ENCODE peak calls at places on chromosomes 3 and 15, in nine cellular contexts. V is IMR-90, X is fibroblast of lung, W is lower leg skin, P is AG09309, C is fibroblast of pulmonary artery, T is mucosa of descending colon, S is testis, K is fibroblast of villous mesenchyme. F is an unnamed sample.

GRCh38 chr3:158539414-158540014 is 31.5 kb upstream of the MLF1 start:
- DNase-seq in V (peak), X (peak), W (no peak), P (no peak), C (peak), T (no peak), S (peak), K (peak), F (peak)

GRCh38 chr15:65286069-65286703 is 497 bp downstream of the PARP16 start:
- DNase-seq in V (no peak), X (peak), W (no peak), P (no peak), C (peak), T (peak), S (peak), K (peak), F (no peak)

GRCh38 chr3:122681294-122682015 is 816 bp downstream of the PARP14 start:
- DNase-seq in V (no peak), X (peak), W (no peak), P (no peak), C (peak), T (peak), S (no peak), K (peak), F (no peak)

GRCh38 chr3:139797724-139798343 is 120.1 kb upstream of the NMNAT3 start:
- DNase-seq in V (peak), X (peak), W (no peak), P (no peak), C (peak), T (peak), S (peak), K (peak), F (peak)

GRCh38 chr15:41561777-41562145 is 2.7 kb downstream of the TYRO3 start:
- DNase-seq in V (peak), X (peak), W (no peak), P (no peak), C (peak), T (peak), S (peak), K (peak), F (peak)

GRCh38 chr15:89912145-89912673 is 543 bp downstream of the ARPIN start:
- DNase-seq in V (no peak), X (peak), W (peak), P (no peak), C (peak), T (peak), S (peak), K (peak), F (peak)

GRCh38 chr15:91049378-91050127 is 27.2 kb upstream of the VPS33B start:
- DNase-seq in V (peak), X (peak), W (no peak), P (peak), C (peak), T (peak), S (peak), K (peak), F (peak)

GRCh38 chr3:5214352-5214751 is 26.8 kb downstream of the EDEM1 start:
- DNase-seq in V (no peak), X (no peak), W (no peak), P (no peak), C (no peak), T (no peak), S (no peak), K (no peak), F (no peak)

GRCh38 chr15:68930268-68931022 is at the start of gene SPESP1:
- DNase-seq in V (peak), X (peak), W (peak), P (no peak), C (peak), T (peak), S (peak), K (peak), F (peak)

GRCh38 chr15:78739206-78739605 is 72.1 kb downstream of the ADAMTS7 start:
- DNase-seq in V (no peak), X (no peak), W (peak), P (no peak), C (no peak), T (no peak), S (no peak), K (no peak), F (no peak)

GRCh38 chr15:65204931-65205655 is 6.2 kb downstream of the CILP start:
- DNase-seq in V (no peak), X (no peak), W (no peak), P (no peak), C (no peak), T (no peak), S (no peak), K (no peak), F (no peak)

GRCh38 chr3:129892857-129893615 is 475 bp downstream of the TMCC1 start:
- DNase-seq in V (no peak), X (peak), W (peak), P (no peak), C (peak), T (peak), S (peak), K (no peak), F (no peak)

GRCh38 chr3:196554205-196554604 is 14.1 kb downstream of the WDR53 start:
- DNase-seq in V (no peak), X (no peak), W (no peak), P (no peak), C (no peak), T (no peak), S (no peak), K (no peak), F (no peak)

GRCh38 chr15:94749848-94750617 is 518.7 kb downstream of the MCTP2 start:
- DNase-seq in V (no peak), X (peak), W (no peak), P (no peak), C (no peak), T (no peak), S (peak), K (peak), F (peak)

GRCh38 chr3:124079912-124080276 is 88.0 kb upstream of the ROPN1 start:
- DNase-seq in V (no peak), X (peak), W (no peak), P (no peak), C (no peak), T (no peak), S (no peak), K (no peak), F (no peak)

GRCh38 chr3:124076231-124076630 is 84.3 kb upstream of the ROPN1 start:
- DNase-seq in V (no peak), X (no peak), W (no peak), P (no peak), C (no peak), T (no peak), S (no peak), K (no peak), F (no peak)

GRCh38 chr3:124075758-124076157 is 83.8 kb upstream of the ROPN1 start:
- DNase-seq in V (no peak), X (peak), W (no peak), P (no peak), C (no peak), T (no peak), S (peak), K (no peak), F (no peak)

GRCh38 chr3:124082343-124082742 is 90.4 kb upstream of the ROPN1 start:
- DNase-seq in V (no peak), X (no peak), W (no peak), P (no peak), C (no peak), T (no peak), S (no peak), K (no peak), F (no peak)

DNA sequence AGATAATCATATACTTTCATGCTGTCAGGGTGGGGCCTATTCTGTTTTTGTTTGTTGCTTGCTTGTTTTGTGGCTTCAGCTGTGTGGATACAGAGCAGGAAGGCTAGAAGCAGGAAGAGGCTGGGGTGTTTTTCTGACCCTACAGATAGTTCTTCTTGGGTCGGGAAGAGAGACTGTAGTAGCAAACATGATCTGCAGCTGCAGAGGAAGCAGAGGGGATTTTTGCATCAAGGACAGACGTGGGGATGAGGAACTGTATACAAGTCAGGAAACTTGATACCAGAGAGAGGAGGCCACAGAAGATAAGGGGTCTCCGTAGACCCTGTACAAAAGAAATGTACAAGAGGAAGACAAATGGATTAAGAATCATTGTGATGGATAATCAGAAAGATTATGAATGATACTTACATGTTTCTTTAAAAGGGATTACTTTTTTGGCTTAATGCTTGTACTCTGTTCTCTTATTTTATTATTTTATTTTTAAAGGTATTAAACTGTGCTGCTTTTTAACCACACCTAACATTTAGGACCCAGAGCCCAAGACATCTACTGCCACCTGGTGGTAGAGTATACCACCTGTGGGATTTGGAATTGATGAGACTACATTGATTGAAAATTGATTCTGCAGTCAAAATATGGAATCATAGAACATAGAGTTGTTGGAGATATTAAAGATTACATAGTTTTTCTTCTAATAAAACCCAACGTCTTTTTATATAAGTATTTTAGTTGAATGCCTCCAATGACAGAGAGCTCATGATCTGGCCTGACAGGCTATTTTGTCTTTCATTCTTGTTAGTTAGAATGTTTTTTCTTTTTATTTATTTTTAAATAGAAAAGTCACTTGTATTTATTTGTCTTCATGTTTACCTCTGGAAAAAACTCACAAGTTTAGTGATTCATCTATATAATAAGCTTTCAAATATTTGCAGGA is 87.3 kb upstream of the ROPN1 start:
- DNase-seq in V (peak), X (peak), W (no peak), P (no peak), C (peak), T (no peak), S (peak), K (peak), F (peak)
- TF ChIP-seq CTCF in V (peak), X (peak), W (no peak), P (peak), C (peak), T (peak), S (peak), K (peak), F (peak)

DNA sequence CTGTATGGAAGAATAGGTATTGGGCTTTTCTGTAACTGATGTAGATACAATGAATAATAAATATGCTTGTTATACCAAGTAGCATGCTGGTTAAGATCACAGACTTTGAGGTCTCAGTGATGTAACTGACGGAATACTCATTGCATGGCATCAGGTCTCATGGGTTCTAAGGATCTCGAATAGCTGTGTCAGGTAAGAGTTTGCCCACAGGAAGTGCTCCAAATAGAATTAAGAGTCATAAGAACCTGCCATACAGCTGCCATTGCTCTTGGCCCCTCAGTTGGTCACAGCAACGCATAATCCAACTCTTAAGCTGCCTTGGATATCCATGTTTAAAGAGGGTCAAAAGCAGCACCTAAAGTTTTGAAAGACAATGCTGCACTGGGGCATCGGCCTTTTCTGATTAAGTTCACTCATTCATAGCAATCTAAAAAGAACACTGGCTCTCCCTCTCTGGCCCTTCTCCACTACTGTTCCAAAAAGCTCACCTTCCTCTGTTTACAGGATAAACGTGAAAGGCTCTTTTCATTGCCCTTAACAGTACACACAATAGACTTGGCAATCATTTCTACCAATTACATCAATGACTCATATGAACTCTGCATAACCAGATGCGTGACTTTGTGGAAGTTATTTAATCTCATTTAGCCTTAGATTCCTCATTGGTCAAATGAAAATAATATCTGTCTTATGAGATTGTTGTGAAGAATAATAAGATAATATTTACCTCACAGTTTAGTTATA is 74.7 kb downstream of the ZBTB20 start:
- DNase-seq in V (peak), X (peak), W (no peak), P (peak), C (peak), T (no peak), S (no peak), K (peak), F (peak)
- H3K4me3 ChIP-seq in V (no peak), X (no peak), W (no peak), P (no peak), C (no peak), T (no peak), S (no peak), K (no peak), F (no peak)

GRCh38 chr3:125684199-125684598 is 88.9 kb upstream of the OSBPL11 start:
- DNase-seq in V (peak), X (peak), W (no peak), P (no peak), C (peak), T (no peak), S (peak), K (peak), F (peak)
- TF ChIP-seq CTCF in V (peak), X (peak), W (no peak), P (peak), C (peak), T (no peak), S (no peak), K (peak), F (peak)

GRCh38 chr3:188946351-188946750 is 225.4 kb upstream of the TPRG1 start:
- DNase-seq in V (no peak), X (no peak), W (no peak), P (no peak), C (no peak), T (no peak), S (no peak), K (no peak), F (no peak)
- H3K4me3 ChIP-seq in V (no peak), X (no peak), W (no peak), P (no peak), C (no peak), T (no peak), S (no peak), K (no peak), F (no peak)

GRCh38 chr3:157051625-157052024 is 108.3 kb downstream of the CCNL1 start:
- DNase-seq in V (no peak), X (no peak), W (no peak), P (no peak), C (no peak), T (no peak), S (no peak), K (no peak), F (no peak)

GRCh38 chr3:157059181-157059580 is 100.8 kb downstream of the CCNL1 start:
- DNase-seq in V (no peak), X (no peak), W (no peak), P (no peak), C (no peak), T (no peak), S (no peak), K (no peak), F (no peak)

GRCh38 chr3:157059661-157060060 is 100.3 kb downstream of the CCNL1 start:
- DNase-seq in V (no peak), X (no peak), W (no peak), P (no peak), C (no peak), T (no peak), S (no peak), K (no peak), F (no peak)

GRCh38 chr3:157058392-157059071 is 101.4 kb downstream of the CCNL1 start:
- DNase-seq in V (no peak), X (no peak), W (no peak), P (no peak), C (no peak), T (no peak), S (no peak), K (no peak), F (no peak)

GRCh38 chr3:157056035-157056434 is 103.9 kb downstream of the CCNL1 start:
- DNase-seq in V (no peak), X (no peak), W (no peak), P (no peak), C (no peak), T (no peak), S (no peak), K (no peak), F (no peak)
- TF ChIP-seq CTCF in V (no peak), X (no peak), W (no peak), P (no peak), C (no peak), T (no peak), S (no peak), K (no peak), F (no peak)

GRCh38 chr3:64668582-64669510 is 19.0 kb downstream of the ADAMTS9 start:
- DNase-seq in V (no peak), X (no peak), W (no peak), P (no peak), C (no peak), T (no peak), S (peak), K (no peak), F (no peak)
- H3K4me3 ChIP-seq in V (no peak), X (no peak), W (no peak), P (no peak), C (no peak), T (no peak), S (no peak), K (no peak), F (no peak)

DNA sequence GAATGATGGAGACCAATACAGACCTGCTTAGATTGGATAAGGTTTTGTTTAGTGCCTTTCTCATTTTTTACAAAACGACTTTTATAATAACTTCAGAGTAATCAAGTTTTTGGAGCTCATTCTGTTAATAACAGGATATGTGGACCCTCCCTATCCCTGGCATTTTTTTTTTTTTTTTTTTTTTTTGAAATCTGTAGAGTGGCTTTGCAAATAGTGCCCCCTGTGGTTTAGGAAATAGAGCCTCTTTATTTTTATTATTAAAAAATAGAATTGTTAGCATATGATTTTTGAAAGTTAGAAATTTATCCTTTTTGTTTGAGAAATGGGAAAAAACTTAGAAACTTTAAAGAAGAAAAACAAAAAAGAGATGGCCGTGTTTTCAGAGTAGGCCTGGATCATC is 11.4 kb downstream of the SKIL start:
- DNase-seq in V (no peak), X (no peak), W (no peak), P (no peak), C (no peak), T (no peak), S (no peak), K (no peak), F (no peak)
- TF ChIP-seq CTCF in V (peak), X (no peak), W (no peak), P (peak), C (peak), T (no peak), S (no peak), K (peak), F (no peak)

GRCh38 chr15:27638950-27639349 is 460.2 kb downstream of the OCA2 start:
- DNase-seq in V (no peak), X (no peak), W (no peak), P (no peak), C (no peak), T (no peak), S (no peak), K (no peak), F (no peak)

GRCh38 chr15:27635916-27636315 is 463.2 kb downstream of the OCA2 start:
- DNase-seq in V (no peak), X (no peak), W (no peak), P (no peak), C (no peak), T (no peak), S (no peak), K (no peak), F (no peak)

GRCh38 chr15:27639595-27639994 is 459.5 kb downstream of the OCA2 start:
- DNase-seq in V (no peak), X (no peak), W (no peak), P (no peak), C (no peak), T (no peak), S (no peak), K (no peak), F (no peak)
- H3K4me3 ChIP-seq in V (no peak), X (no peak), W (no peak), P (no peak), C (no peak), T (no peak), S (no peak), K (no peak), F (no peak)

F was measured in choroid plexus epithelial cell.